ENCODE peak calls at places on chromosomes 13 and 19, in nine cellular contexts. P is left lung, I is Caco-2, K is esophagus muscularis mucosa, V is neural crest cell, Z is D721Med, R is heart left ventricle, J is activated B cell treated with CpG ODN at 0.5 μM for 24 hours, G is prostate gland. F is an unnamed sample.

GRCh38 chr13:67143544-67144115 is 86.5 kb downstream of the PCDH9 start:
- DNase-seq in P (no peak), K (no peak), V (no peak), G (no peak), R (no peak), I (no peak), J (no peak), Z (no peak), F (no peak)

GRCh38 chr19:15871570-15871969 is 26.3 kb downstream of the CYP4F2 start:
- DNase-seq in G (no peak), I (no peak), Z (no peak), V (no peak), K (no peak), J (no peak), P (no peak), R (no peak), F (no peak)

GRCh38 chr19:44113784-44114390 is 688 bp downstream of the ZNF225 start:
- DNase-seq in V (no peak), I (no peak), R (no peak), P (no peak), Z (no peak), K (no peak), G (peak; percentile 4), J (peak; percentile 18), F (no peak)

GRCh38 chr19:55091126-55091910 is 15.6 kb downstream of the EPS8L1 start:
- DNase-seq in G (no peak), K (no peak), Z (peak; percentile 12), I (no peak), P (no peak), R (peak; percentile 66), V (no peak), J (no peak), F (no peak)

GRCh38 chr19:35730326-35730725 is 11.9 kb downstream of the IGFLR1 start:
- DNase-seq in I (no peak), R (no peak), J (no peak), K (no peak), P (no peak), Z (no peak), V (no peak), G (no peak), F (no peak)

GRCh38 chr13:28922341-28922740 is 102.2 kb downstream of the MTUS2 start:
- DNase-seq in G (no peak), I (no peak), J (no peak), R (no peak), Z (no peak), P (no peak), K (no peak), V (no peak), F (no peak)

GRCh38 chr19:40274585-40275544 is 10.3 kb downstream of the AKT2 start:
- DNase-seq in K (no peak), P (peak; percentile 46), G (no peak), R (peak; percentile 51), V (no peak), Z (no peak), J (peak; percentile 21), I (no peak), F (no peak)

GRCh38 chr13:103694033-103694432 is 627.8 kb upstream of the SLC10A2 start:
- DNase-seq in Z (no peak), I (no peak), R (no peak), K (no peak), P (no peak), G (no peak), J (no peak), V (no peak), F (no peak)

GRCh38 chr19:3538965-3539742 is at the start of gene TEKTIP1:
- DNase-seq in G (no peak), V (no peak), P (no peak), J (no peak), K (no peak), Z (no peak), I (no peak), R (no peak), F (no peak)

GRCh38 chr19:41351339-41352245 is 2.1 kb downstream of the TGFB1 start:
- DNase-seq in I (no peak), G (no peak), J (peak; percentile 83), P (peak; percentile 95), R (peak; percentile 87), V (no peak), Z (no peak), K (no peak), F (no peak)

GRCh38 chr13:80340643-80341097 is 256 bp downstream of the SPRY2 start:
- DNase-seq in V (no peak), K (no peak), I (no peak), R (no peak), G (no peak), P (no peak), Z (no peak), J (peak; percentile 27), F (peak; percentile 61)

GRCh38 chr13:108383676-108384075 is 114.2 kb downstream of the TNFSF13B start:
- DNase-seq in R (no peak), I (no peak), V (no peak), J (no peak), G (no peak), P (no peak), Z (no peak), K (no peak), F (no peak)

GRCh38 chr13:63107163-63107935 is 1691.7 kb upstream of the PCDH20 start:
- DNase-seq in Z (no peak), J (no peak), V (no peak), I (no peak), K (no peak), R (no peak), P (no peak), G (no peak), F (no peak)

GRCh38 chr19:15291666-15292065 is 40.7 kb downstream of the BRD4 start:
- DNase-seq in K (no peak), G (no peak), P (no peak), I (no peak), V (no peak), R (no peak), Z (no peak), J (no peak), F (peak; percentile 17)

DNA sequence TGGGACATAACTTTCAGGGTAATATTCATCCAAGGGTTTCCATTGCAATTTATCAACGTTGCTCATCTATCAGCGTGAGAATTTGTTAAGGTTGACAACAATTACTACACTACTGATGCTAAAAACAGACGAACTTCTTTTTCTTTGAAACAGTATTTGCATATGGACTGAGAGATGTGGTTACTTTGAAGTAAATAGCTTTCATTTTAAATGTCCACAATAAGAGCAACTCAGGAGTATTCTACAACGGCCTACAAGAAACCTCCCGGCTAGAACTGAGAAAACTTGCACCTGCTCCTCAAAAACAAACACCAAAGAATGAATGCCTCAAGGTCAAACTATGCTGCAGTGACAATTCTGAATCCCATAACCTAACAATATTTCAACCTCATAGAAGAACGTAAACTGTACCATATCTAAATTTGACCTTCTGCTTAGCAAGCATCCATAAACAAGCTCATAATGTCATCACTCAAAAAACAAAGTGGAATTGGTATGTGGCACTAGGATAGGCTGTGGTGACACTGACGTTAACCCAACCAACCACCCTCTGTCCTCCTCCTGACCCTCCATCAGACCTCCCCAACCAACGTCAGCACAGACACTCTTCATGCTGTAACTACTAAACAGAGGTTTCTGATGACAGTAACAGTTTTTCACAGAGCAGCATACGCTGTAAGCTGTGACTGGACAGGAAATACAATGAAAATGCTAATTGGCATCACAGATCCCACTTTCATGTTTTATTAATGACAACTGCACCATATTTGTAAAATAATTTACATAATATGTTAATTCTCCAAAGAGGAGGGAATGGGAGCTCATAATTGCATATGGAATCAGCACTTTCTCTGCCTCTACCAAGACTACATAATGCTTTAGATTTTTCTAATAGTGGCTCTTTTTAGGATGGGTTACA is 238.2 kb downstream of the IRS2 start:
- DNase-seq in I (no peak), P (no peak), V (no peak), K (peak; percentile 62), G (no peak), J (no peak), Z (no peak), R (no peak), F (no peak)
- TF ChIP-seq CTCF in I (no peak), P (no peak), V (no peak), K (no peak), G (no peak), J (no peak), Z (no peak), R (no peak), F (no peak)

DNA sequence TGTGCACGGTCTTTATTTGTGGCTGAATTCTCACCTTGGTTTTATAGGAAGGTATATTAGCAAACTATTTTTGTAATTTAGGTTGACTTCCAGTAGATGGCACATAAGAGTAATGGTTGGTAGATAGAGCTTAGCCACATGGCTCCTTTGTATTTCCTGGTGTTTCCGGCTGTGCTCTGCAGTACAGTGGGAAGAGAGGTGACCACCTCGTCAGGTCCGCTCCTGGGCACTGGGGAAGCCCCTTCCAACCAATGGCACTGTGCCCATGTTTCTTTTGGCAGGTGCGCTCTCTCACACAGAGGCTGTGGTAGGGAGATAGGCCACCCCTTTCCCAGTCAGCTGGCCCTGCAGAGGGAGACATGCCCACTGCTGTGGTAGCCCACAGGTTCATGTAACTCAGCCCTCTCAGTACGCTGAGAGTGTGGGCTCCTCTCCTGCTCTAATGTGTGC is 74.3 kb upstream of the ATP12A start:
- DNase-seq in Z (no peak), K (no peak), R (no peak), G (no peak), I (no peak), J (no peak), P (no peak), V (no peak), F (no peak)
- TF ChIP-seq CTCF in Z (no peak), K (no peak), R (no peak), G (no peak), I (no peak), J (no peak), P (no peak), V (peak; percentile 62), F (peak; percentile 47)

DNA sequence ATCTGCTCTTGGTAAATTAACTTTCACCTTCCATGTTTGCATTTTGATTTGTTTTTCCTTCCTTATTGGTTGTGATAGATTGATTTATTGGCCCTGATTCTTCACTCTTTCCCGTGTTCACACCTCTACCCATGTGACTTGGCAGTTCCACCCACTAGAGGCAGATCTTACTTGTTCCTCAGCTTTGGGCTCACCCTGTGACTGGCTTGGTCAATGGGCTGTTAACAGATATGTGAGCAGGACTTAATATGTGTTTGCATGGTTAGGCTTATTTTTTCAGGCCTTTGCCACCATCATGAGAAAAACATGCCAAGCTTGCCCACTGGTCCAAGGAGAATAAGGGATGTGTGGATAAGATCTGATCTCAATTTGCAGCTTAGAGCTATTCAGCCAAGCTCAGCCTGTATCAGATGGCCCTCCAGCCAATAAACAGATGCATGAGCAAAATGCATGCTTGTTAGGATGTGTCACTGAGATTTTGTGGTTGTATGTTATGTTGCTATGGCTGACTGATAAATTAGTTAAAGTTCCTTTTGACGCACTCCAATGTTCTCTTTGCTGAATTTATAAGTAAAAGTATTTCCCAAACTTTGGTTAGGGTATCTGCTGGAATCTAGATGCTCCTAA is 48.0 kb downstream of the RGCC start:
- DNase-seq in K (peak; percentile 62), R (no peak), Z (no peak), V (no peak), P (no peak), I (no peak), G (no peak), J (no peak), F (peak; percentile 96)
- TF ChIP-seq CTCF in K (no peak), R (no peak), Z (no peak), V (no peak), P (no peak), I (no peak), G (no peak), J (no peak), F (no peak)

DNA sequence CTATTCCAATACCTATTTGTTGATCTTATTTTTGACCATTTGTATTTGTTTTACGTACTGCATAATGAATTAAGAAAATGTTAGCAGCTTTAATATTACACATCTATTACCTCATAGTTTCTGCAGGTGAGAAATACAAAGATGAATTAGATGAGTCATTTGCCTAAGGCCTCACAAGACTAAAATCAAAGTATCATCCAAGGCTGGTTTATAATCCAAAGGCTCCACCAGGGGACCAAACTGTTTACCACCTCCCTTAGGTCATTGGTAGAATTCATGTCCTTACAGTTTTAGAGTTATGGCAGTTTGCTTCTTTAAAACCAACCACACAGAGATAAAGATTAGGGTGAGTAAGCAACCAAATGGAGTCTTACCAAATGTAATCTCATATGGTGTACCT is 848.1 kb downstream of the SLITRK6 start:
- DNase-seq in I (no peak), V (no peak), K (no peak), Z (no peak), R (no peak), P (no peak), G (no peak), J (no peak), F (no peak)
- TF ChIP-seq CTCF in I (no peak), V (no peak), K (no peak), Z (no peak), R (no peak), P (no peak), G (no peak), J (no peak), F (no peak)